ENCODE peak calls at places on chromosome 13, in seven cellular contexts. Z is mesendoderm; O is NCI-H1105; Y is uterus; D is NCI-H2081 treated with DMSO at 0.1 percent for 48 hours; H is hippocampal formation; C is activated naive CD4-positive, alpha-beta T cell. L is an unnamed sample.

GRCh38 chr13:79741006-79741405 is 260.1 kb downstream of the NDFIP2 start:
- DNase-seq in C (no peak), O (no peak), Y (no peak), H (no peak), Z (peak), D (no peak), L (no peak)

GRCh38 chr13:112596220-112596619 is 8.3 kb upstream of the TUBGCP3 start:
- DNase-seq in H (no peak), Z (no peak), C (no peak), D (no peak), O (no peak), Y (no peak), L (no peak)

GRCh38 chr13:78121459-78122348 is 203.1 kb upstream of the EDNRB start:
- DNase-seq in D (no peak), C (no peak), Y (peak), O (peak), H (peak), Z (peak), L (peak)

GRCh38 chr13:43880930-43881329 is 1.2 kb downstream of the LACC1 start:
- DNase-seq in Y (no peak), H (peak), O (no peak), D (no peak), Z (no peak), C (no peak), L (no peak)

GRCh38 chr13:98752111-98752941 is at the start of gene SLC15A1:
- DNase-seq in Y (no peak), D (no peak), Z (no peak), O (no peak), H (no peak), C (no peak), L (no peak)

GRCh38 chr13:105997436-105998232 is 537.8 kb downstream of the EFNB2 start:
- DNase-seq in D (no peak), Y (no peak), O (no peak), Z (no peak), C (no peak), H (no peak), L (no peak)

GRCh38 chr13:51065372-51066090 is 45.5 kb downstream of the C13orf42 start:
- DNase-seq in Y (no peak), O (no peak), Z (no peak), C (no peak), H (no peak), D (no peak), L (no peak)

GRCh38 chr13:75135325-75135825 is 346.6 kb downstream of the TBC1D4 start:
- DNase-seq in C (no peak), Z (peak), H (no peak), D (no peak), Y (no peak), O (no peak), L (no peak)

GRCh38 chr13:94886191-94886590 is 173.8 kb upstream of the SOX21 start:
- DNase-seq in O (no peak), H (no peak), C (no peak), Z (no peak), Y (no peak), D (no peak), L (no peak)

GRCh38 chr13:73767191-73767741 is 366.9 kb downstream of the KLF12 start:
- DNase-seq in D (no peak), C (no peak), O (peak), H (no peak), Y (no peak), Z (peak), L (no peak)

GRCh38 chr13:75513271-75513670 is 24.4 kb downstream of the COMMD6 start:
- DNase-seq in C (no peak), Z (no peak), H (no peak), D (no peak), O (no peak), Y (no peak), L (no peak)

GRCh38 chr13:24605923-24606372 is 74.3 kb upstream of the ATP12A start:
- DNase-seq in Z (peak), O (no peak), C (no peak), H (no peak), Y (no peak), D (no peak), L (no peak)

GRCh38 chr13:102580552-102581169 is 16.1 kb upstream of the TPP2 start:
- DNase-seq in Z (peak), C (no peak), H (peak), D (no peak), Y (no peak), O (peak), L (no peak)

GRCh38 chr13:69619651-69620050 is 488.0 kb upstream of the ATXN8OS start:
- DNase-seq in H (peak), Z (peak), C (no peak), D (no peak), O (no peak), Y (no peak), L (no peak)

GRCh38 chr13:87680298-87680697 is 9.1 kb downstream of the SLITRK5 start:
- DNase-seq in C (no peak), H (no peak), D (peak), Z (peak), O (peak), Y (no peak), L (no peak)

GRCh38 chr13:111479412-111479811 is 159.0 kb downstream of the TEX29 start:
- DNase-seq in D (no peak), H (no peak), Z (no peak), O (no peak), Y (no peak), C (no peak), L (no peak)

GRCh38 chr13:33746867-33747266 is 71.1 kb upstream of the RFC3 start:
- DNase-seq in Y (no peak), O (no peak), Z (no peak), D (no peak), H (no peak), C (no peak), L (no peak)

GRCh38 chr13:36432106-36432544 is at the start of gene CCNA1:
- DNase-seq in C (no peak), O (peak), Y (peak), H (peak), D (no peak), Z (peak), L (peak)

GRCh38 chr13:27304611-27305010 is 34.0 kb downstream of the RASL11A start:
- DNase-seq in C (no peak), O (no peak), D (no peak), H (no peak), Y (no peak), Z (no peak), L (no peak)

GRCh38 chr13:24746618-24747247 is 17.2 kb upstream of the RNF17 start:
- DNase-seq in D (no peak), O (no peak), Y (no peak), C (no peak), H (no peak), Z (peak), L (no peak)

GRCh38 chr13:48644141-48644540 is 9.6 kb upstream of the CYSLTR2 start:
- DNase-seq in O (no peak), Z (peak), Y (no peak), H (no peak), C (no peak), D (no peak), L (no peak)

GRCh38 chr13:97858161-97858560 is 95.3 kb upstream of the IPO5 start:
- DNase-seq in Z (no peak), H (no peak), D (no peak), O (no peak), Y (no peak), C (no peak), L (no peak)

GRCh38 chr13:67916650-67917049 is 686.5 kb upstream of the PCDH9 start:
- DNase-seq in Y (no peak), H (no peak), D (no peak), C (no peak), Z (no peak), O (no peak), L (no peak)